ENCODE peak calls at places on chromosomes 11 and 22, in nine cellular contexts. G is IMR-90, J is transverse colon, I is HCT116, K is uterus, D is Peyer's patch, U is heart left ventricle, M is adrenal gland, X is ovary. T is an unnamed sample. For H3K4me1, the result is how much of the 10 kb centered on the place peaks cover.

GRCh38 chr11:86034710-86035109 is 34.2 kb downstream of the PICALM start:
- DNase-seq in G (no peak), J (no peak), I (no peak), K (no peak), D (no peak), U (no peak), M (no peak), X (no peak), T (no peak)

GRCh38 chr11:85827768-85828639 is 17.1 kb upstream of the SYTL2 start:
- DNase-seq in G (peak), J (no peak), I (peak), K (no peak), D (no peak), U (no peak), M (no peak), X (no peak), T (no peak)

GRCh38 chr11:44955019-44955738 is 4.5 kb upstream of the TP53I11 start:
- DNase-seq in G (peak), J (peak), I (no peak), K (peak), D (peak), U (peak), M (peak), X (peak), T (peak)

GRCh38 chr11:43987384-43988039 is 45.1 kb downstream of the C11orf96 start:
- DNase-seq in G (peak), J (peak), I (no peak), K (peak), D (peak), U (peak), M (peak), X (peak), T (peak)

GRCh38 chr11:69654660-69655478 is 13.9 kb downstream of the CCND1 start:
- DNase-seq in G (peak), J (no peak), I (no peak), K (no peak), D (no peak), U (peak), M (no peak), X (peak), T (peak)

GRCh38 chr11:11568651-11569229 is 53.1 kb downstream of the GALNT18 start:
- DNase-seq in G (peak), J (no peak), I (no peak), K (no peak), D (no peak), U (no peak), M (no peak), X (no peak), T (no peak)

GRCh38 chr11:7655253-7656217 is 17.8 kb downstream of the CYB5R2 start:
- DNase-seq in G (no peak), J (no peak), I (no peak), K (no peak), D (no peak), U (no peak), M (peak), X (no peak), T (no peak)

GRCh38 chr22:30004101-30004500 is 76.2 kb upstream of the HORMAD2 start:
- DNase-seq in G (peak), J (no peak), I (no peak), K (no peak), D (no peak), U (no peak), M (peak), X (no peak), T (no peak)

GRCh38 chr22:42613869-42614268 is 814 bp downstream of the POLDIP3 start:
- DNase-seq in G (no peak), J (no peak), I (no peak), K (no peak), D (no peak), U (no peak), M (no peak), X (no peak), T (no peak)

GRCh38 chr11:8290122-8290810 is 26.6 kb upstream of the LMO1 start:
- DNase-seq in G (no peak), J (no peak), I (no peak), K (no peak), D (peak), U (no peak), M (no peak), X (no peak), T (no peak)

GRCh38 chr11:131223198-131223975 is 147.0 kb upstream of the NTM start:
- DNase-seq in G (no peak), J (no peak), I (no peak), K (no peak), D (no peak), U (no peak), M (no peak), X (no peak), T (no peak)

GRCh38 chr11:128888034-128888985 is 2.8 kb upstream of the KCNJ5 start:
- DNase-seq in G (no peak), J (no peak), I (no peak), K (no peak), D (peak), U (no peak), M (no peak), X (no peak), T (peak)

GRCh38 chr11:102391549-102392237 is 44.7 kb downstream of the BIRC2 start:
- DNase-seq in G (no peak), J (no peak), I (no peak), K (no peak), D (no peak), U (no peak), M (no peak), X (no peak), T (no peak)

GRCh38 chr11:60211206-60211605 is 28.3 kb upstream of the MS4A6A start:
- DNase-seq in G (no peak), J (no peak), I (no peak), K (no peak), D (no peak), U (no peak), M (no peak), X (no peak), T (no peak)

GRCh38 chr11:69965821-69966582 is 112.1 kb upstream of the ANO1 start:
- DNase-seq in G (no peak), J (peak), I (no peak), K (no peak), D (no peak), U (no peak), M (no peak), X (no peak), T (no peak)

GRCh38 chr11:129373489-129373953 is 2.1 kb upstream of the BARX2 start:
- DNase-seq in G (no peak), J (no peak), I (no peak), K (no peak), D (no peak), U (no peak), M (no peak), X (no peak), T (no peak)

GRCh38 chr11:75325713-75326438 is 25.6 kb downstream of the ARRB1 start:
- DNase-seq in G (peak), J (no peak), I (peak), K (peak), D (peak), U (peak), M (peak), X (peak), T (peak)

GRCh38 chr11:122977455-122978302 is 4.0 kb downstream of the BSX start:
- DNase-seq in G (no peak), J (no peak), I (no peak), K (no peak), D (no peak), U (no peak), M (no peak), X (no peak), T (no peak)

GRCh38 chr11:122882809-122883681 is 486 bp downstream of the JHY start:
- DNase-seq in G (peak), J (peak), I (peak), K (peak), D (peak), U (peak), M (peak), X (peak), T (peak)

GRCh38 chr11:63829823-63830489 is 9.0 kb upstream of the MARK2 start:
- DNase-seq in G (peak), J (no peak), I (no peak), K (no peak), D (no peak), U (no peak), M (no peak), X (no peak), T (no peak)

GRCh38 chr22:46732513-46732912 is 5.5 kb downstream of the CERK start:
- DNase-seq in G (no peak), J (no peak), I (no peak), K (no peak), D (no peak), U (no peak), M (no peak), X (no peak), T (no peak)

GRCh38 chr11:72702842-72703241 is 28.6 kb upstream of the PDE2A start:
- DNase-seq in G (no peak), J (no peak), I (no peak), K (no peak), D (no peak), U (no peak), M (no peak), X (peak), T (no peak)

GRCh38 chr11:72705442-72706365 is 31.5 kb upstream of the PDE2A start:
- DNase-seq in G (no peak), J (no peak), I (no peak), K (no peak), D (no peak), U (no peak), M (no peak), X (no peak), T (no peak)

GRCh38 chr11:72703281-72704008 is 29.2 kb upstream of the PDE2A start:
- DNase-seq in G (peak), J (no peak), I (no peak), K (peak), D (no peak), U (peak), M (peak), X (peak), T (peak)

GRCh38 chr11:72704783-72705287 is 30.6 kb upstream of the PDE2A start:
- DNase-seq in G (no peak), J (no peak), I (no peak), K (no peak), D (no peak), U (no peak), M (no peak), X (no peak), T (no peak)

GRCh38 chr11:72704028-72704782 is 30.0 kb upstream of the PDE2A start:
- DNase-seq in G (no peak), J (no peak), I (no peak), K (no peak), D (no peak), U (no peak), M (no peak), X (peak), T (no peak)
- H3K4me1 ChIP-seq in G (under half), J (under half), I (under half), K (under half), D (under half), U (under half), M (under half), X (under half), T (under half)

GRCh38 chr11:39139581-39139980 is 2319.9 kb downstream of the LRRC4C start:
- DNase-seq in G (no peak), J (no peak), I (no peak), K (no peak), D (no peak), U (no peak), M (no peak), X (no peak), T (no peak)
- H3K4me3 ChIP-seq in G (no peak), J (no peak), I (no peak), K (no peak), D (no peak), U (no peak), M (no peak), X (no peak), T (no peak)

GRCh38 chr11:32435511-32435946 is at the start of gene WT1:
- DNase-seq in G (no peak), J (no peak), I (no peak), K (peak), D (no peak), U (peak), M (no peak), X (peak), T (no peak)
- TF ChIP-seq POLR2A in G (no peak), J (no peak), I (no peak), K (peak), D (no peak), U (no peak), M (no peak), X (peak), T (no peak)

GRCh38 chr11:73977856-73978519 is 4.7 kb downstream of the UCP2 start:
- DNase-seq in G (no peak), J (no peak), I (no peak), K (no peak), D (peak), U (no peak), M (no peak), X (no peak), T (no peak)
- H3K4me1 ChIP-seq in G (under half), J (under half), I (under half), K (under half), D (under half), U (under half), M (under half), X (under half), T (under half)

GRCh38 chr22:19184276-19184997 is 5.9 kb upstream of the SLC25A1 start:
- DNase-seq in G (no peak), J (no peak), I (no peak), K (no peak), D (no peak), U (no peak), M (no peak), X (no peak), T (no peak)
- H3K4me3 ChIP-seq in G (no peak), J (no peak), I (no peak), K (no peak), D (no peak), U (no peak), M (no peak), X (no peak), T (no peak)

GRCh38 chr11:47565340-47566165 is at the start of gene PTPMT1:
- DNase-seq in G (peak), J (peak), I (peak), K (peak), D (peak), U (peak), M (peak), X (peak), T (peak)
- TF ChIP-seq POLR2A in G (peak), J (peak), I (peak), K (no peak), D (peak), U (no peak), M (peak), X (peak), T (peak)

DNA sequence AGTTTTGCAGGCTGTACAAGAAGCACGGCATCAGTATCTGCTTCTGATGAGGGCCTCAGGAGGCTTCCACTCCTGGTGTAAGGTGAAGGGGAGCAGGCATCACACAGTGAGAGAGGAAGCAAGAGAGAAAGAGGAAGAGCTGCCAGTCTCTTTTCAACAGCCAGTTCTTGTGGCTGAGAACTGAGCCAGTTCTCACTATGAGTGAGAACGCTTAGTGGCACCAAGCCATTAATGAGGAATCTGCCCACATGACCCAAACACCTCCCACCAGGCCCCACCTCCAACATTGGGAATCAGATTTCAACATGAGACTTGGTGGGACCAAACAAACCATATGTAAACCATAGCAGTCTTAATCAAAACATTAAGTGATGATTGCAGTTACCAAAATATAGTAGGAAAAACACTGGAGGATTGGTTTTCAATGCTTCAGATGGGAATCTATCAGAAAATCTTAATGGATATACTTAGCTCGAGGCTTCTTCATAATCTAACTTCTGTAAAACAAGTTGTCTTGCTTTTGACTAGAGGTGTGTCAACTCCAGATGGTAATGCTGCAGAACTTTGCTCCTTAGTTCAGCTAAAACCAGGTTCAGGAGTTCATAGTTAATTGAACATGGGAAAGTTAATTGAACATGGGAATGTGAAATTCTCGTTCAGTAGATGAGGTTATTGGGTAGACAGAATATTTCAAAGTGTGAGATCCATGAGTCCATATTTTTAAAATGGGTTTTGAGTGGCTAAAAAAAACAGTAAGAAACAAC is 12.2 kb downstream of the FAR1 start:
- DNase-seq in G (no peak), J (no peak), I (no peak), K (no peak), D (no peak), U (no peak), M (no peak), X (no peak), T (no peak)
- H3K4me1 ChIP-seq in G (under half), J (under half), I (under half), K (under half), D (half or more), U (under half), M (under half), X (under half), T (under half)

GRCh38 chr11:118917488-118918127 is 8.1 kb downstream of the BCL9L start:
- DNase-seq in G (peak), J (peak), I (no peak), K (peak), D (peak), U (no peak), M (peak), X (peak), T (peak)
- H3K4me3 ChIP-seq in G (no peak), J (no peak), I (peak), K (peak), D (peak), U (peak), M (no peak), X (peak), T (no peak)